ENCODE peak calls at places on chromosomes 16 and 17, in five cellular contexts. T is astrocyte of the spinal cord; J is CD8-positive, alpha-beta memory T cell; D is ovary; S is brain microvascular endothelial cell. G is an unnamed sample.

GRCh38 chr17:69141802-69142472 is at the start of gene ABCA6:
- DNase-seq in D (no peak), S (peak), J (no peak), T (peak), G (no peak)

GRCh38 chr16:79419148-79419547 is 181.4 kb downstream of the MAF start:
- DNase-seq in S (no peak), T (no peak), D (no peak), J (no peak), G (no peak)

GRCh38 chr17:13509561-13509960 is 92.2 kb downstream of the HS3ST3A1 start:
- DNase-seq in T (no peak), D (no peak), J (no peak), S (no peak), G (no peak)

GRCh38 chr16:22296225-22297113 is 740 bp upstream of the POLR3E start:
- DNase-seq in J (no peak), S (no peak), D (no peak), T (peak), G (no peak)

GRCh38 chr16:65600046-65600445 is 478.2 kb upstream of the CDH11 start:
- DNase-seq in T (no peak), D (no peak), J (no peak), S (no peak), G (no peak)

GRCh38 chr17:64126918-64127317 is 3.0 kb downstream of the ERN1 start:
- DNase-seq in S (no peak), T (no peak), D (no peak), J (no peak), G (no peak)

GRCh38 chr17:51435171-51435552 is 174.8 kb downstream of the UTP18 start:
- DNase-seq in T (no peak), D (no peak), S (no peak), J (no peak), G (no peak)

GRCh38 chr17:18280766-18281165 is 20.3 kb downstream of the MIEF2 start:
- DNase-seq in T (no peak), J (no peak), S (no peak), D (no peak), G (no peak)

GRCh38 chr17:78497115-78497540 is 80.1 kb downstream of the DNAH17 start:
- DNase-seq in D (peak), J (peak), T (peak), S (peak), G (peak)

GRCh38 chr17:82436601-82437324 is 13.8 kb downstream of the CYBC1 start:
- DNase-seq in S (no peak), D (no peak), T (no peak), J (no peak), G (no peak)

GRCh38 chr16:70749681-70750601 is 51.0 kb downstream of the VAC14 start:
- DNase-seq in J (no peak), D (peak), S (no peak), T (peak), G (no peak)

GRCh38 chr17:45277992-45278391 is 16.1 kb upstream of the SPATA32 start:
- DNase-seq in S (no peak), T (peak), J (no peak), D (no peak), G (no peak)

GRCh38 chr17:32894245-32894644 is 17.3 kb upstream of the MYO1D start:
- DNase-seq in T (no peak), J (no peak), D (no peak), S (no peak), G (no peak)

GRCh38 chr17:8799851-8800212 is 667 bp upstream of the MFSD6L start:
- DNase-seq in T (no peak), D (no peak), J (no peak), S (no peak), G (no peak)

GRCh38 chr16:2335286-2335895 is 5.1 kb downstream of the ABCA3 start:
- DNase-seq in J (no peak), S (no peak), D (no peak), T (no peak), G (no peak)

GRCh38 chr16:3691778-3692177 is 25.5 kb downstream of the TRAP1 start:
- DNase-seq in D (no peak), S (no peak), J (no peak), T (no peak), G (no peak)

G was measured in memory B cell.